ENCODE peak calls at places on chromosomes 5 and 9, in six cellular contexts. C is heart right ventricle, M is fibroblast of lung, A is ovary, W is cardiac muscle cell, S is PC-9. R is an unnamed sample.

GRCh38 chr5:122169350-122170103 is 40.2 kb downstream of the ZNF474 start:
- DNase-seq in C (no peak), M (no peak), A (no peak), W (no peak), S (no peak), R (no peak)

GRCh38 chr5:159211712-159212111 is 2.4 kb upstream of the RNF145 start:
- DNase-seq in C (no peak), M (no peak), A (no peak), W (no peak), S (no peak), R (no peak)

GRCh38 chr5:95084757-95085156 is 200.1 kb downstream of the MCTP1 start:
- DNase-seq in C (no peak), M (no peak), A (no peak), W (no peak), S (no peak), R (no peak)

GRCh38 chr9:75001719-75002421 is 26.2 kb downstream of the CARNMT1 start:
- DNase-seq in C (peak), M (peak), A (no peak), W (peak), S (peak), R (no peak)

GRCh38 chr5:1445313-1445894 is at the start of gene SLC6A3:
- DNase-seq in C (no peak), M (no peak), A (peak), W (peak), S (no peak), R (peak)

GRCh38 chr9:110088099-110088498 is 119.9 kb downstream of the C9orf152 start:
- DNase-seq in C (no peak), M (no peak), A (no peak), W (no peak), S (no peak), R (no peak)

GRCh38 chr5:167892352-167893115 is 398.9 kb upstream of the WWC1 start:
- DNase-seq in C (no peak), M (no peak), A (no peak), W (no peak), S (no peak), R (no peak)

GRCh38 chr5:76403963-76404693 is 1.0 kb downstream of the IQGAP2 start:
- DNase-seq in C (no peak), M (no peak), A (no peak), W (peak), S (no peak), R (peak)

GRCh38 chr9:35726876-35727438 is 5.0 kb downstream of the TLN1 start:
- DNase-seq in C (peak), M (peak), A (no peak), W (peak), S (no peak), R (peak)

GRCh38 chr9:36165766-36166149 is 3.4 kb upstream of the CCIN start:
- DNase-seq in C (no peak), M (peak), A (no peak), W (no peak), S (no peak), R (no peak)

GRCh38 chr5:144427871-144428270 is 257.2 kb downstream of the KCTD16 start:
- DNase-seq in C (no peak), M (no peak), A (no peak), W (no peak), S (no peak), R (no peak)

GRCh38 chr5:153777681-153778080 is 261.0 kb downstream of the FAM114A2 start:
- DNase-seq in C (no peak), M (no peak), A (no peak), W (no peak), S (no peak), R (no peak)

GRCh38 chr5:85931220-85931619 is 686.5 kb upstream of the COX7C start:
- DNase-seq in C (no peak), M (no peak), A (no peak), W (no peak), S (no peak), R (no peak)

GRCh38 chr9:128470560-128470959 is 14.8 kb downstream of the ODF2 start:
- DNase-seq in C (no peak), M (peak), A (no peak), W (no peak), S (no peak), R (no peak)

GRCh38 chr9:126248680-126249079 is 77.9 kb upstream of the MVB12B start:
- DNase-seq in C (no peak), M (peak), A (no peak), W (no peak), S (no peak), R (no peak)

GRCh38 chr5:142011572-142012185 is 1.1 kb downstream of the GNPDA1 start:
- DNase-seq in C (no peak), M (no peak), A (no peak), W (no peak), S (no peak), R (no peak)

GRCh38 chr5:127871448-127872153 is 168.4 kb downstream of the CCDC192 start:
- DNase-seq in C (no peak), M (no peak), A (no peak), W (no peak), S (no peak), R (no peak)

GRCh38 chr5:129506092-129506491 is 46.0 kb downstream of the ADAMTS19 start:
- DNase-seq in C (no peak), M (peak), A (no peak), W (no peak), S (no peak), R (no peak)

GRCh38 chr9:136566899-136567298 is 21.1 kb upstream of the NOTCH1 start:
- DNase-seq in C (no peak), M (peak), A (peak), W (no peak), S (no peak), R (no peak)

GRCh38 chr5:937151-937924 is 44.7 kb downstream of the TRIP13 start:
- DNase-seq in C (no peak), M (no peak), A (peak), W (no peak), S (no peak), R (no peak)

GRCh38 chr9:4077499-4078102 is 222.3 kb downstream of the GLIS3 start:
- DNase-seq in C (peak), M (peak), A (peak), W (peak), S (peak), R (peak)

GRCh38 chr5:171528865-171529264 is 109.4 kb downstream of the FGF18 start:
- DNase-seq in C (no peak), M (no peak), A (no peak), W (no peak), S (no peak), R (no peak)

GRCh38 chr5:177476531-177477233 is 3.2 kb upstream of the DBN1 start:
- DNase-seq in C (no peak), M (peak), A (no peak), W (no peak), S (no peak), R (no peak)

GRCh38 chr9:137276757-137277328 is 683 bp upstream of the TOR4A start:
- DNase-seq in C (peak), M (peak), A (peak), W (peak), S (peak), R (peak)

GRCh38 chr9:107158321-107158720 is 124.8 kb upstream of the RAD23B start:
- DNase-seq in C (no peak), M (peak), A (no peak), W (peak), S (no peak), R (no peak)

GRCh38 chr5:140261403-140262171 is 41.3 kb downstream of the PFDN1 start:
- DNase-seq in C (peak), M (peak), A (peak), W (peak), S (peak), R (peak)

GRCh38 chr5:116573617-116574431 is 799 bp downstream of the SEMA6A start:
- DNase-seq in C (peak), M (peak), A (peak), W (peak), S (no peak), R (peak)

GRCh38 chr9:110089681-110090370 is 118.1 kb downstream of the C9orf152 start:
- DNase-seq in C (no peak), M (no peak), A (no peak), W (no peak), S (peak), R (peak)

GRCh38 chr9:137673871-137674270 is 55.1 kb downstream of the EHMT1 start:
- DNase-seq in C (no peak), M (peak), A (peak), W (peak), S (no peak), R (no peak)

GRCh38 chr9:132037470-132037869 is 42.2 kb downstream of the MED27 start:
- DNase-seq in C (no peak), M (no peak), A (no peak), W (no peak), S (no peak), R (no peak)

GRCh38 chr9:131661954-131662621 is 77.8 kb downstream of the RAPGEF1 start:
- DNase-seq in C (no peak), M (no peak), A (no peak), W (no peak), S (no peak), R (no peak)

GRCh38 chr9:95138474-95138873 is 179.0 kb downstream of the FANCC start:
- DNase-seq in C (no peak), M (no peak), A (no peak), W (no peak), S (no peak), R (no peak)
- H3K27ac ChIP-seq in C (no peak), M (no peak), A (no peak), W (no peak), S (no peak), R (no peak)

GRCh38 chr5:111580956-111581355 is 68.6 kb upstream of the STARD4 start:
- DNase-seq in C (no peak), M (no peak), A (no peak), W (no peak), S (no peak), R (no peak)
- H3K27ac ChIP-seq in C (no peak), M (no peak), A (no peak), W (no peak), S (no peak), R (no peak)

GRCh38 chr5:88515881-88516819 is 247.5 kb upstream of the TMEM161B start:
- DNase-seq in C (no peak), M (peak), A (no peak), W (no peak), S (no peak), R (no peak)
- H3K27ac ChIP-seq in C (no peak), M (no peak), A (no peak), W (no peak), S (no peak), R (no peak)

GRCh38 chr9:81636280-81636653 is 53.1 kb downstream of the TLE1 start:
- DNase-seq in C (no peak), M (no peak), A (no peak), W (no peak), S (no peak), R (no peak)
- H3K27ac ChIP-seq in C (no peak), M (peak), A (no peak), W (no peak), S (no peak), R (no peak)

GRCh38 chr9:96874201-96874785 is 20.0 kb upstream of the ZNF782 start:
- DNase-seq in C (no peak), M (no peak), A (no peak), W (no peak), S (no peak), R (no peak)
- H3K27ac ChIP-seq in C (no peak), M (no peak), A (no peak), W (no peak), S (peak), R (peak)

GRCh38 chr5:37071901-37072581 is 177.1 kb downstream of the CPLANE1 start:
- DNase-seq in C (no peak), M (peak), A (no peak), W (no peak), S (no peak), R (no peak)

GRCh38 chr5:37075399-37075950 is 173.7 kb downstream of the CPLANE1 start:
- DNase-seq in C (no peak), M (no peak), A (no peak), W (no peak), S (no peak), R (no peak)

GRCh38 chr5:37071487-37071886 is 177.7 kb downstream of the CPLANE1 start:
- DNase-seq in C (no peak), M (no peak), A (no peak), W (no peak), S (no peak), R (no peak)
- H3K27ac ChIP-seq in C (no peak), M (no peak), A (no peak), W (no peak), S (no peak), R (no peak)

DNA sequence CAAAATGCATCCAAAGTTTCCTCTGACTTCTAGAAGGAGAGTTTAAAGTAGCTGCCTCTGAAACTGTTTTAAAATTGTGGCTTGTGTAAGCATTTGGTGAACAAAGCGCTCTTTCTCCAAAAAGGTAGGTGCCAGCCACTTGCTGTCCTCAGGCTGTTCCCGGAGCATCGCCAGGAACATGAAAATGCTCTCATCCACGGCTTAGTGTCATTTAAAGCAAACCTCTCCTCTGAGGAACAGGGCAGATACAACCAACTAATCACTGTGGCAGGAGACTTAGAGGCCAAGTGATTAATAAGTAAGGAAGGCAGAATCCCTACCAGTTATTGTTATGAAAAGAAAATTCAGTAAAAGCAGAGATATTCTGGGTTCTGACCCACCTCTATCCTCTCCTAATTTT is 165.6 kb downstream of the DCP2 start:
- DNase-seq in C (no peak), M (no peak), A (no peak), W (no peak), S (no peak), R (no peak)
- H3K27ac ChIP-seq in C (no peak), M (no peak), A (no peak), W (no peak), S (no peak), R (no peak)

DNA sequence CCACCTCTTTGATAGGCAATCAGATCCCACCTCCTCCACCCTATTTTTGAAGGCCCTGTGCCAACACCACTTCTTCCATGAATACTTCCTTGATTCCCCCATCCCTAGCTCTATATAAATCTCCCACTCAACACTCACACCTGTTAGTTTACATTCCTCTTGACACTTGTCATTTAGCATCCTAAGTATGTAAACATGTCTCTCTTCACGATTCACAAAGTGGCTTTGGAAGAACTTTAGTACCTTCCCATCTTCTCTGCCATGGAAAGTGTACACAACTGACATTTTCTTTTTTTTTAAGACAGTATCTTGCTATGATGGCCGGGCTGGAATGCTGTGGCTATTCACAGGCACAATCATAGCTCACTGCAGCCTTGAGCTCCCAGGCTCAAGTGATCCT is 1.5 kb upstream of the FXN start:
- DNase-seq in C (no peak), M (no peak), A (no peak), W (no peak), S (no peak), R (no peak)
- H3K27ac ChIP-seq in C (no peak), M (no peak), A (no peak), W (no peak), S (no peak), R (no peak)

GRCh38 chr9:70399141-70399540 is 15.3 kb downstream of the KLF9 start:
- DNase-seq in C (no peak), M (no peak), A (no peak), W (no peak), S (no peak), R (no peak)
- H3K27ac ChIP-seq in C (peak), M (no peak), A (no peak), W (no peak), S (no peak), R (peak)

DNA sequence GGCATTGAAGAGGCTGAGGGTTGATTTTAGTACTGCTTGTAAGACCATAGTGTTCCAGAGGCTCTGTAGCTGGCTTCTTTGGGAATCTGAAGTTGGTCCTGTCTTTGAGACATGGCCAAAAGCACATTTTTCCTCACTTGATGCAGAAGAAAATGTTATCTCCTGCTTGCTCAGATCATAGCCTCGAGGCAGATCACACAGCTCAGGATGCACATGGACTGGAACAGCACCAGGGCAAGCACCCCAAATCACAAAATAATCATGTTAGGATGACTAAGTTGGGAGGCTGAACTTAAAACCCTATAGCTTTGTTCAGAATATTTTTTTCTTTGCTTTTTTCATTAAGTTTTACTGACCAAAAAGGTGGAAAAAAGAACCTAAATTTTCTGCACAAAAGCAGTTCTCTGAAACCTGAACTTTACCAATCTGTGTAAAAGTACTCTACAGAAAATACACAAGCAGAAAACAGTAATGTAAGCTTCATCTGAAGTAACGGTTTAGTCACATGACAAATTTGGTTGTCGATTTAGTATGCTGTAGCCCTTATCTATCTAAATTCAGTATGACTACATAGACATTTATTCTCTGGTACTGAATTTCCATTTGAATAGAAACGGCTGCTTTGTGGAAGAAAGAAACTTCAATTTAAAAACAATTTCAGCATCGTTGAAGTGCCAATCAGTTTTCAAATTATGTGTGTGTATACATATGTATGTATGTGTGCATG is 3.4 kb downstream of the KLHL9 start:
- DNase-seq in C (no peak), M (no peak), A (no peak), W (no peak), S (no peak), R (no peak)
- H3K27ac ChIP-seq in C (no peak), M (no peak), A (no peak), W (no peak), S (no peak), R (no peak)

R was measured in Peyer's patch.